ENCODE peak calls at places on chromosomes 7 and 10, in five cellular contexts. V is HTR-8/SVneo; S is stimulated activated CD8-positive, alpha-beta memory T cell treated with anti-CD3 and anti-CD28 coated beads, Interleukin-15, amount 100 ng/mL, for 24 hours; D is pons; E is activated CD4-positive, alpha-beta T cell treated with anti-CD3 and anti-CD28 coated beads, Interleukin-2, amount 50 U/mL, for 4 hours. G is an unnamed sample.

GRCh38 chr7:148883233-148884048 is 650 bp downstream of the EZH2 start:
- DNase-seq in V (peak), S (peak), D (peak), E (peak), G (peak)

GRCh38 chr7:150715293-150715692 is 1.1 kb upstream of the GIMAP1 start:
- DNase-seq in V (no peak), S (no peak), D (no peak), E (no peak), G (peak)

GRCh38 chr10:27446091-27446918 is 57.8 kb upstream of the RAB18 start:
- DNase-seq in V (peak), S (no peak), D (peak), E (no peak), G (peak)

GRCh38 chr10:31171402-31172120 is 139.9 kb upstream of the ZNF438 start:
- DNase-seq in V (no peak), S (no peak), D (no peak), E (no peak), G (no peak)

GRCh38 chr7:120184866-120185265 is 88.1 kb upstream of the KCND2 start:
- DNase-seq in V (no peak), S (no peak), D (no peak), E (no peak), G (no peak)

GRCh38 chr7:129213828-129214227 is 11.0 kb upstream of the AHCYL2 start:
- DNase-seq in V (no peak), S (no peak), D (peak), E (no peak), G (peak)

GRCh38 chr7:128833148-128833938 is 3.1 kb downstream of the FLNC start:
- DNase-seq in V (no peak), S (no peak), D (peak), E (no peak), G (no peak)

GRCh38 chr10:66555061-66555460 is 370.8 kb upstream of the LRRTM3 start:
- DNase-seq in V (no peak), S (no peak), D (no peak), E (no peak), G (no peak)

GRCh38 chr7:67696878-67697277 is 700.2 kb downstream of the TYW1 start:
- DNase-seq in V (no peak), S (no peak), D (no peak), E (no peak), G (no peak)

GRCh38 chr7:19939746-19940145 is 166.3 kb upstream of the TMEM196 start:
- DNase-seq in V (peak), S (no peak), D (no peak), E (no peak), G (no peak)

GRCh38 chr10:1050555-1050954 is 1.6 kb upstream of the IDI1 start:
- DNase-seq in V (no peak), S (no peak), D (no peak), E (peak), G (peak)

GRCh38 chr7:5773661-5774086 is 7.8 kb downstream of the RNF216 start:
- DNase-seq in V (peak), S (no peak), D (no peak), E (peak), G (no peak)

GRCh38 chr10:103633846-103634245 is 140.3 kb downstream of the NEURL1 start:
- DNase-seq in V (no peak), S (no peak), D (no peak), E (no peak), G (no peak)

GRCh38 chr7:37923996-37924395 is 3.6 kb downstream of the EPDR1 start:
- DNase-seq in V (no peak), S (no peak), D (no peak), E (no peak), G (no peak)

GRCh38 chr10:26759008-26759407 is 61.5 kb downstream of the PDSS1 start:
- DNase-seq in V (no peak), S (no peak), D (no peak), E (no peak), G (no peak)

GRCh38 chr10:128530301-128530700 is 404.1 kb upstream of the MKI67 start:
- DNase-seq in V (no peak), S (no peak), D (peak), E (no peak), G (peak)

GRCh38 chr10:88032566-88032965 is 169.1 kb downstream of the PTEN start:
- DNase-seq in V (peak), S (no peak), D (no peak), E (no peak), G (no peak)

GRCh38 chr7:99010281-99010680 is 131.9 kb downstream of the TRRAP start:
- DNase-seq in V (no peak), S (no peak), D (no peak), E (no peak), G (no peak)

GRCh38 chr7:113756250-113756649 is 162.6 kb downstream of the PPP1R3A start:
- DNase-seq in V (no peak), S (no peak), D (no peak), E (no peak), G (no peak)

GRCh38 chr7:20249924-20250323 is 32.7 kb upstream of the MACC1 start:
- DNase-seq in V (no peak), S (no peak), D (no peak), E (no peak), G (no peak)

GRCh38 chr10:17113889-17114288 is 15.7 kb downstream of the CUBN start:
- DNase-seq in V (no peak), S (no peak), D (peak), E (no peak), G (no peak)

GRCh38 chr7:47783456-47784240 is 164.6 kb downstream of the PKD1L1 start:
- DNase-seq in V (peak), S (no peak), D (peak), E (no peak), G (no peak)

GRCh38 chr7:79880312-79880711 is 254.3 kb upstream of the GNAI1 start:
- DNase-seq in V (no peak), S (no peak), D (peak), E (no peak), G (no peak)

GRCh38 chr7:100357131-100357561 is 771 bp upstream of the PILRB start:
- DNase-seq in V (no peak), S (no peak), D (no peak), E (no peak), G (no peak)

GRCh38 chr10:10975647-10976046 is 42.0 kb upstream of the CELF2 start:
- DNase-seq in V (no peak), S (no peak), D (no peak), E (no peak), G (no peak)

GRCh38 chr7:30421647-30422196 is 56.9 kb downstream of the NOD1 start:
- DNase-seq in V (no peak), S (no peak), D (no peak), E (no peak), G (no peak)

GRCh38 chr10:6396652-6397051 is 183.4 kb downstream of the PRKCQ start:
- DNase-seq in V (no peak), S (no peak), D (no peak), E (no peak), G (no peak)

GRCh38 chr7:67462781-67463191 is 466.2 kb downstream of the TYW1 start:
- DNase-seq in V (no peak), S (no peak), D (peak), E (no peak), G (no peak)

GRCh38 chr10:123157210-123157609 is 3.0 kb downstream of the BUB3 start:
- DNase-seq in V (no peak), S (no peak), D (no peak), E (no peak), G (no peak)

GRCh38 chr7:112381311-112382091 is 68.8 kb upstream of the IFRD1 start:
- DNase-seq in V (no peak), S (no peak), D (no peak), E (no peak), G (no peak)

G was measured in GM12865.